ENCODE peak calls at places on chromosomes 7 and 10, in ten cellular contexts. One of them, this sample, is unnamed.
A peak's percentile ranks its signal among the peaks of the same experiment; 100 is the strongest.

GRCh38 chr10:87623191-87623590 is 36.5 kb upstream of the PAPSS2 start:
- DNase-seq in spleen: no peak
- DNase-seq in tibial nerve: no peak
- DNase-seq in fibroblast of mammary gland: no peak
- DNase-seq in PC-3: peak; percentile 6
- DNase-seq in lower leg skin: no peak
- DNase-seq in foreskin fibroblast: no peak
- DNase-seq in body of pancreas: no peak
- DNase-seq in Panc1: no peak
- DNase-seq in HL-60: no peak
- DNase-seq in this sample: no peak

GRCh38 chr10:69742928-69743602 is 58.6 kb upstream of the COL13A1 start:
- DNase-seq in Panc1: no peak
- DNase-seq in lower leg skin: no peak
- DNase-seq in spleen: no peak
- DNase-seq in body of pancreas: peak; percentile 30
- DNase-seq in HL-60: no peak
- DNase-seq in foreskin fibroblast: no peak
- DNase-seq in fibroblast of mammary gland: peak; percentile 34
- DNase-seq in tibial nerve: no peak
- DNase-seq in PC-3: peak; percentile 56
- DNase-seq in this sample: peak; percentile 52

GRCh38 chr10:52031771-52032170 is 282.3 kb upstream of the DKK1 start:
- DNase-seq in tibial nerve: no peak
- DNase-seq in body of pancreas: no peak
- DNase-seq in lower leg skin: no peak
- DNase-seq in foreskin fibroblast: no peak
- DNase-seq in HL-60: no peak
- DNase-seq in fibroblast of mammary gland: peak; percentile 23
- DNase-seq in spleen: no peak
- DNase-seq in Panc1: no peak
- DNase-seq in PC-3: no peak
- DNase-seq in this sample: no peak

GRCh38 chr7:95066736-95067530 is 159.5 kb downstream of the PPP1R9A start:
- DNase-seq in fibroblast of mammary gland: peak; percentile 52
- DNase-seq in lower leg skin: no peak
- DNase-seq in Panc1: no peak
- DNase-seq in HL-60: no peak
- DNase-seq in body of pancreas: no peak
- DNase-seq in PC-3: peak; percentile 71
- DNase-seq in foreskin fibroblast: peak; percentile 19
- DNase-seq in spleen: no peak
- DNase-seq in tibial nerve: no peak
- DNase-seq in this sample: no peak

GRCh38 chr10:98659951-98660350 is 213.2 kb upstream of the HPS1 start:
- DNase-seq in foreskin fibroblast: no peak
- DNase-seq in lower leg skin: no peak
- DNase-seq in HL-60: no peak
- DNase-seq in PC-3: no peak
- DNase-seq in tibial nerve: peak; percentile 9
- DNase-seq in spleen: no peak
- DNase-seq in Panc1: no peak
- DNase-seq in body of pancreas: no peak
- DNase-seq in fibroblast of mammary gland: peak; percentile 47
- DNase-seq in this sample: no peak

GRCh38 chr10:76946268-76946667 is 691.3 kb downstream of the KCNMA1 start:
- DNase-seq in Panc1: no peak
- DNase-seq in body of pancreas: no peak
- DNase-seq in PC-3: peak; percentile 60
- DNase-seq in tibial nerve: no peak
- DNase-seq in spleen: no peak
- DNase-seq in foreskin fibroblast: peak; percentile 39
- DNase-seq in lower leg skin: no peak
- DNase-seq in fibroblast of mammary gland: peak; percentile 70
- DNase-seq in HL-60: no peak
- DNase-seq in this sample: no peak

GRCh38 chr10:7054915-7055314 is 355.9 kb downstream of the SFMBT2 start:
- DNase-seq in PC-3: peak; percentile 35
- DNase-seq in lower leg skin: no peak
- DNase-seq in foreskin fibroblast: no peak
- DNase-seq in tibial nerve: no peak
- DNase-seq in body of pancreas: no peak
- DNase-seq in spleen: no peak
- DNase-seq in Panc1: no peak
- DNase-seq in HL-60: no peak
- DNase-seq in fibroblast of mammary gland: peak; percentile 22
- DNase-seq in this sample: no peak

GRCh38 chr7:146136357-146136875 is 19.8 kb downstream of the CNTNAP2 start:
- DNase-seq in fibroblast of mammary gland: no peak
- DNase-seq in lower leg skin: no peak
- DNase-seq in HL-60: no peak
- DNase-seq in body of pancreas: no peak
- DNase-seq in tibial nerve: no peak
- DNase-seq in PC-3: no peak
- DNase-seq in foreskin fibroblast: no peak
- DNase-seq in Panc1: no peak
- DNase-seq in spleen: no peak
- DNase-seq in this sample: no peak

GRCh38 chr10:33968983-33969382 is 634.5 kb upstream of the NRP1 start:
- DNase-seq in spleen: no peak
- DNase-seq in PC-3: no peak
- DNase-seq in Panc1: no peak
- DNase-seq in HL-60: no peak
- DNase-seq in tibial nerve: no peak
- DNase-seq in body of pancreas: no peak
- DNase-seq in fibroblast of mammary gland: no peak
- DNase-seq in foreskin fibroblast: no peak
- DNase-seq in lower leg skin: no peak
- DNase-seq in this sample: no peak

GRCh38 chr7:34425194-34425593 is 232.8 kb upstream of the NPSR1 start:
- DNase-seq in foreskin fibroblast: no peak
- DNase-seq in Panc1: no peak
- DNase-seq in HL-60: no peak
- DNase-seq in lower leg skin: no peak
- DNase-seq in spleen: no peak
- DNase-seq in body of pancreas: no peak
- DNase-seq in tibial nerve: no peak
- DNase-seq in fibroblast of mammary gland: no peak
- DNase-seq in PC-3: no peak
- DNase-seq in this sample: no peak

GRCh38 chr10:74988787-74989574 is 122.5 kb upstream of the SAMD8 start:
- DNase-seq in HL-60: no peak
- DNase-seq in PC-3: no peak
- DNase-seq in tibial nerve: no peak
- DNase-seq in spleen: no peak
- DNase-seq in foreskin fibroblast: no peak
- DNase-seq in body of pancreas: no peak
- DNase-seq in fibroblast of mammary gland: no peak
- DNase-seq in Panc1: no peak
- DNase-seq in lower leg skin: no peak
- DNase-seq in this sample: no peak

GRCh38 chr7:80622531-80622930 is 15.9 kb upstream of the CD36 start:
- DNase-seq in Panc1: no peak
- DNase-seq in foreskin fibroblast: peak; percentile 32
- DNase-seq in PC-3: peak; percentile 41
- DNase-seq in body of pancreas: no peak
- DNase-seq in tibial nerve: no peak
- DNase-seq in fibroblast of mammary gland: peak; percentile 67
- DNase-seq in spleen: no peak
- DNase-seq in lower leg skin: no peak
- DNase-seq in HL-60: no peak
- DNase-seq in this sample: no peak

GRCh38 chr10:92239600-92240288 is 51.1 kb downstream of the CPEB3 start:
- DNase-seq in Panc1: no peak
- DNase-seq in fibroblast of mammary gland: no peak
- DNase-seq in lower leg skin: peak; percentile 88
- DNase-seq in HL-60: peak; percentile 15
- DNase-seq in body of pancreas: peak; percentile 59
- DNase-seq in foreskin fibroblast: no peak
- DNase-seq in PC-3: peak; percentile 23
- DNase-seq in tibial nerve: peak; percentile 20
- DNase-seq in spleen: peak; percentile 90
- DNase-seq in this sample: peak; percentile 40

DNA sequence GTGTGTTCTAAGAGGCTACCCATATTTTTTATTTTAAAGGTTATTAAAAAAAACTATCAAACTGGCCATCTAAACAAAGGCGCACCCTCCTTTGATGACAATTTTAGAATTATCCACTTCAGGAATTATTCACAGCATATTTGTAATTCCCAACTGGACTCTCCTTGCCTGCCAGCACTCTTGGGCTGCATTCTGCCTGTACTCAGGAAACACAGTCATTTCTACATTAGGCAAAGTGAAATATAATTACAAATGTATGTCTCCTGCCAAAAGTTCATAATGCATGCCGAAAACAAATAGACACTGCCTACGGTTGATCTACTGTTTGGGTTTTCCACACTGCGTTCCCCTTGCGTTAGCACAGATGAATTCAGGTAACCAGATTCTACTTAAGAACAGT is 2.0 kb downstream of the HGF start:
- DNase-seq in foreskin fibroblast: no peak
- DNase-seq in body of pancreas: no peak
- DNase-seq in PC-3: no peak
- DNase-seq in tibial nerve: no peak
- DNase-seq in HL-60: no peak
- DNase-seq in Panc1: no peak
- DNase-seq in spleen: no peak
- DNase-seq in lower leg skin: no peak
- DNase-seq in fibroblast of mammary gland: peak; percentile 71
- DNase-seq in this sample: no peak
- H3K4me3 ChIP-seq in foreskin fibroblast: no peak overlapping the region
- H3K4me3 ChIP-seq in body of pancreas: no peak overlapping the region
- H3K4me3 ChIP-seq in PC-3: no peak overlapping the region
- H3K4me3 ChIP-seq in tibial nerve: peak overlapping the region; percentile 51
- H3K4me3 ChIP-seq in HL-60: peak overlapping the region; percentile 66
- H3K4me3 ChIP-seq in Panc1: peak overlapping the region; percentile 32
- H3K4me3 ChIP-seq in spleen: no peak overlapping the region
- H3K4me3 ChIP-seq in lower leg skin: no peak overlapping the region
- H3K4me3 ChIP-seq in fibroblast of mammary gland: peak overlapping the region; percentile 69
- H3K4me3 ChIP-seq in this sample: no peak overlapping the region

DNA sequence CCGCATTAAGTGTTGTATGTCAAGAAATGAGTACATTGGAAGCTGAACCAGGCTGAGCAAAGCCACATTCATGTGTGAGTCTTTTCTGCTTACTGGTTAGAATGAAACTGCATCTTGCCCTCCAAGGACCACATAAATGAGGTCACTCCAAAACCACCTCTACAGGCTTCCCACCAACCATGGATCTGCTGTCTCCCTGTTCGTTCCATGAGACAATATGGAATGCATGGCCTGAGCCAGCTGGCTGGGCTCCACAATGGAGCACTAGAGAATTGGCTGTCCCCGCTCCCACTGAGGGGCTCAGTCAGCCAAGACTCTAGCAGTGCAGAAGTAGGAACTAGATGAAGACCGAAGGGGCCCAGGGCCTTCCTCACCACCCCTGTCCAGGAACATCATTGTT is 120.8 kb downstream of the TNS3 start:
- DNase-seq in PC-3: no peak
- DNase-seq in foreskin fibroblast: no peak
- DNase-seq in spleen: no peak
- DNase-seq in HL-60: no peak
- DNase-seq in Panc1: no peak
- DNase-seq in tibial nerve: no peak
- DNase-seq in body of pancreas: peak; percentile 64
- DNase-seq in lower leg skin: no peak
- DNase-seq in fibroblast of mammary gland: peak; percentile 72
- DNase-seq in this sample: no peak
- TF ChIP-seq CTCF in PC-3: no peak
- TF ChIP-seq CTCF in foreskin fibroblast: no peak
- TF ChIP-seq CTCF in spleen: no peak
- TF ChIP-seq CTCF in HL-60: no peak
- TF ChIP-seq CTCF in Panc1: no peak
- TF ChIP-seq CTCF in tibial nerve: no peak
- TF ChIP-seq CTCF in body of pancreas: no peak
- TF ChIP-seq CTCF in lower leg skin: no peak
- TF ChIP-seq CTCF in fibroblast of mammary gland: no peak
- TF ChIP-seq CTCF in this sample: no peak

GRCh38 chr10:62632071-62632809 is 172.3 kb upstream of the ADO start:
- DNase-seq in spleen: peak; percentile 85
- DNase-seq in foreskin fibroblast: no peak
- DNase-seq in lower leg skin: no peak
- DNase-seq in fibroblast of mammary gland: no peak
- DNase-seq in tibial nerve: peak; percentile 24
- DNase-seq in HL-60: peak; percentile 68
- DNase-seq in Panc1: no peak
- DNase-seq in body of pancreas: no peak
- DNase-seq in PC-3: peak; percentile 93
- DNase-seq in this sample: no peak
- H3K4me3 ChIP-seq in spleen: no peak overlapping the region
- H3K4me3 ChIP-seq in foreskin fibroblast: no peak overlapping the region
- H3K4me3 ChIP-seq in lower leg skin: no peak overlapping the region
- H3K4me3 ChIP-seq in fibroblast of mammary gland: no peak overlapping the region
- H3K4me3 ChIP-seq in tibial nerve: no peak overlapping the region
- H3K4me3 ChIP-seq in HL-60: peak overlapping the region; percentile 0
- H3K4me3 ChIP-seq in Panc1: no peak overlapping the region
- H3K4me3 ChIP-seq in body of pancreas: no peak overlapping the region
- H3K4me3 ChIP-seq in PC-3: no peak overlapping the region
- H3K4me3 ChIP-seq in this sample: no peak overlapping the region

GRCh38 chr7:70616821-70617220 is 515.1 kb upstream of the GALNT17 start:
- DNase-seq in body of pancreas: no peak
- DNase-seq in lower leg skin: no peak
- DNase-seq in tibial nerve: no peak
- DNase-seq in foreskin fibroblast: no peak
- DNase-seq in Panc1: no peak
- DNase-seq in spleen: no peak
- DNase-seq in PC-3: no peak
- DNase-seq in fibroblast of mammary gland: no peak
- DNase-seq in HL-60: no peak
- DNase-seq in this sample: no peak

GRCh38 chr7:70619130-70619529 is 512.8 kb upstream of the GALNT17 start:
- DNase-seq in lower leg skin: no peak
- DNase-seq in fibroblast of mammary gland: no peak
- DNase-seq in tibial nerve: no peak
- DNase-seq in foreskin fibroblast: no peak
- DNase-seq in body of pancreas: no peak
- DNase-seq in HL-60: no peak
- DNase-seq in spleen: no peak
- DNase-seq in Panc1: no peak
- DNase-seq in PC-3: no peak
- DNase-seq in this sample: no peak

GRCh38 chr7:70619659-70620058 is 512.3 kb upstream of the GALNT17 start:
- DNase-seq in spleen: no peak
- DNase-seq in fibroblast of mammary gland: no peak
- DNase-seq in HL-60: no peak
- DNase-seq in Panc1: no peak
- DNase-seq in lower leg skin: no peak
- DNase-seq in foreskin fibroblast: no peak
- DNase-seq in body of pancreas: no peak
- DNase-seq in tibial nerve: no peak
- DNase-seq in PC-3: no peak
- DNase-seq in this sample: no peak

GRCh38 chr7:70620333-70621055 is 511.4 kb upstream of the GALNT17 start:
- DNase-seq in body of pancreas: no peak
- DNase-seq in fibroblast of mammary gland: no peak
- DNase-seq in PC-3: no peak
- DNase-seq in spleen: no peak
- DNase-seq in HL-60: no peak
- DNase-seq in lower leg skin: no peak
- DNase-seq in Panc1: no peak
- DNase-seq in foreskin fibroblast: no peak
- DNase-seq in tibial nerve: no peak
- DNase-seq in this sample: no peak

GRCh38 chr7:70618020-70618551 is 513.9 kb upstream of the GALNT17 start:
- DNase-seq in spleen: no peak
- DNase-seq in foreskin fibroblast: no peak
- DNase-seq in body of pancreas: no peak
- DNase-seq in lower leg skin: no peak
- DNase-seq in tibial nerve: no peak
- DNase-seq in HL-60: no peak
- DNase-seq in Panc1: no peak
- DNase-seq in PC-3: no peak
- DNase-seq in fibroblast of mammary gland: no peak
- DNase-seq in this sample: no peak
- TF ChIP-seq CTCF in spleen: no peak
- TF ChIP-seq CTCF in foreskin fibroblast: no peak
- TF ChIP-seq CTCF in body of pancreas: no peak
- TF ChIP-seq CTCF in lower leg skin: no peak
- TF ChIP-seq CTCF in tibial nerve: no peak
- TF ChIP-seq CTCF in HL-60: no peak
- TF ChIP-seq CTCF in Panc1: no peak
- TF ChIP-seq CTCF in PC-3: no peak
- TF ChIP-seq CTCF in fibroblast of mammary gland: no peak
- TF ChIP-seq CTCF in this sample: no peak

This sample was measured in mucosa of descending colon.